ENCODE peak calls at places on chromosomes 7 and 10, in four cellular contexts. N is fibroblast of lung, E is IMR-90, R is PC-3. G is an unnamed sample. For H3K4me1, the result is how much of the 10 kb centered on the place peaks cover.

GRCh38 chr10:72310241-72310633 is 36.5 kb downstream of the DDIT4 start:
- DNase-seq in R (peak), E (no peak), N (peak), G (no peak)

GRCh38 chr7:156998988-156999610 is 11.4 kb downstream of the MNX1 start:
- DNase-seq in E (no peak), N (no peak), R (no peak), G (no peak)

GRCh38 chr7:92567460-92567859 is 22.7 kb downstream of the FAM133B start:
- DNase-seq in R (peak), N (peak), E (peak), G (no peak)

GRCh38 chr10:44206127-44206818 is 178.6 kb downstream of the CXCL12 start:
- DNase-seq in R (no peak), N (peak), E (peak), G (no peak)

GRCh38 chr7:38702002-38702535 is 70.9 kb upstream of the AMPH start:
- DNase-seq in E (no peak), N (no peak), R (no peak), G (no peak)

GRCh38 chr10:43176271-43176670 is 38.0 kb downstream of the CSGALNACT2 start:
- DNase-seq in N (peak), E (no peak), R (no peak), G (no peak)

GRCh38 chr7:16801111-16801542 is 3.7 kb downstream of the AGR2 start:
- DNase-seq in R (peak), N (peak), E (peak), G (peak)

GRCh38 chr10:99630991-99631390 is 10.8 kb upstream of the SLC25A28 start:
- DNase-seq in N (peak), E (peak), R (no peak), G (peak)

GRCh38 chr10:91017202-91017601 is 96.3 kb upstream of the ANKRD1 start:
- DNase-seq in E (no peak), R (no peak), N (no peak), G (no peak)

GRCh38 chr7:30278386-30278785 is 6.0 kb upstream of the ZNRF2 start:
- DNase-seq in E (no peak), N (no peak), R (no peak), G (no peak)

GRCh38 chr7:159119851-159120539 is 24.7 kb downstream of the VIPR2 start:
- DNase-seq in E (no peak), N (no peak), R (no peak), G (no peak)

GRCh38 chr7:17144313-17144712 is 154.1 kb upstream of the AHR start:
- DNase-seq in R (peak), N (peak), E (peak), G (peak)

GRCh38 chr10:69086131-69086530 is 1.8 kb upstream of the SRGN start:
- DNase-seq in R (no peak), E (no peak), N (no peak), G (no peak)

GRCh38 chr10:5956146-5956914 is 21.0 kb downstream of the IL15RA start:
- DNase-seq in E (no peak), N (no peak), R (no peak), G (no peak)

GRCh38 chr10:125096371-125096770 is 64.0 kb downstream of the CTBP2 start:
- DNase-seq in R (no peak), E (no peak), N (peak), G (no peak)

GRCh38 chr7:75599244-75599771 is 107.2 kb downstream of the SPDYE5 start:
- DNase-seq in N (peak), E (no peak), R (no peak), G (no peak)

GRCh38 chr10:3077506-3077905 is 10.2 kb downstream of the PFKP start:
- DNase-seq in N (no peak), E (no peak), R (peak), G (no peak)

GRCh38 chr10:28991738-28992270 is 297.1 kb upstream of the LYZL1 start:
- DNase-seq in N (peak), R (peak), E (peak), G (peak)

DNA sequence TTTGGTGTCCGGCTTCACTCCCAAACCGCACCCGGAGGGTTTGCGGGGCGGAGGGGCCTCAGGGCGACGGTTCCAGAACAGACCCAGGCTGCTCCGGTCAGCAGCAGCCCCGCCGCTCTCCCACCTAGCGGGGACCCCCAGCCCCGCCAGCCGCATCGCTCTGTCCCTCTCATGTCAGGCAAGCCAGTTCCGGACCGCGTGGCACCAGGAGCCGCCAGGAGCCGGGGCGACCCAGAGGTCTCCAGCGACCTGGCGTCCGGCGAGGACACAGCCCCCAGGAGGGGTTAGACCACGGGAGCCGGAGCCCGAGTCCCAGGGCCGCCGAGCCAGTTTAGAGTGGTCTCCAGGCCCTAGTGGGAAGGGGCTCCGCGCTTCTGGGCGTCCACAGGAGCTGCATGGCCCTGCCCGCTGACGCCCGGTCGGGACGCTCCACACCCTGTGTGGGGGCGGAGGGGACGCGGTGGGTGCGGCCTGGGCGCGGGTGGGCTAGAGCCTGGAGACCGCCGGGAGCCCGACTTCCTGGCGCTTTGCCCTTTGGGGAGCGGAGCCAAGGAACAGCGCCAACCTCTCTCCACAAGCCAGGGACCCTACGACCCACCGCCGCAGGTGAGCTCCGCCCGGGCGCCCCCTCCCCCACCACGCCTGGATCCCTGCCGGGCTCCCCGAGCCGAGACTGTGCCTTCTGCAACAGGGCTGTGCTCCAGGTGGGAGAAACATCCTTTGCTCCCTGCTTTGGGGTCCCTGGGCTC is 43.4 kb downstream of the ZNF117 start:
- DNase-seq in N (no peak), R (no peak), E (no peak), G (peak)
- H3K4me3 ChIP-seq in N (no peak), R (peak), E (no peak), G (peak)

DNA sequence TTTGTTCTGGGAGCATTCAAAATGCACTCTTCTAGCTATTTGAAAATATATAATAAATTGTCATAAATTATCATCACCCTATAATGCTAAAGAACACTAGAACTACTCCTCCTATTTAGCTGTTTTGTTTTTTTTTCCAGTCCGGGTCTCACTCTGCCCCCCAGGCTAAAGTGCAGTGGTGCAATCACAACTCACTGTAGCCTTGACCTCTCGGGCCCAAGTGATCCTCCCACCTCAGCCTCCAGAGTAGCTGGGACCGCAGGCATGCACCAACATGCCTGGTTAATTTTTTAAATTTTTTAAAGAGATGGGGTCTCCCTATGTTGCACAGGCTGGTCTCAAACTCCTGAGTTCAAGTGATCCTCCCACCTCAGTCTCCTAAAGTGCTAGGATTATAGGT is 41.1 kb upstream of the MTPAP start:
- DNase-seq in N (no peak), E (no peak), R (no peak), G (no peak)
- H3K4me1 ChIP-seq in N (under half), E (under half), R (under half), G (under half)

GRCh38 chr10:130110236-130111114 is at the start of gene C10orf143:
- DNase-seq in N (peak), R (peak), E (peak), G (peak)
- H3K9ac ChIP-seq in N (peak), R (peak), E (peak), G (peak)

GRCh38 chr10:50361946-50362345 is 110.6 kb upstream of the ASAH2 start:
- DNase-seq in R (no peak), N (no peak), E (no peak), G (no peak)

GRCh38 chr10:50360486-50360885 is 109.2 kb upstream of the ASAH2 start:
- DNase-seq in R (no peak), N (peak), E (peak), G (no peak)

GRCh38 chr10:50358925-50359687 is 107.8 kb upstream of the ASAH2 start:
- DNase-seq in N (no peak), E (peak), R (no peak), G (no peak)

GRCh38 chr10:50360077-50360476 is 108.8 kb upstream of the ASAH2 start:
- DNase-seq in E (no peak), N (no peak), R (no peak), G (no peak)

GRCh38 chr10:50358411-50358810 is 107.1 kb upstream of the ASAH2 start:
- DNase-seq in R (no peak), E (no peak), N (no peak), G (no peak)
- H3K4me3 ChIP-seq in R (no peak), E (no peak), N (no peak), G (no peak)

GRCh38 chr10:76230866-76231257 is 799.4 kb downstream of the LRMDA start:
- DNase-seq in N (no peak), R (no peak), E (no peak), G (no peak)

GRCh38 chr10:76234827-76235226 is 803.4 kb downstream of the LRMDA start:
- DNase-seq in E (no peak), N (no peak), R (no peak), G (no peak)

DNA sequence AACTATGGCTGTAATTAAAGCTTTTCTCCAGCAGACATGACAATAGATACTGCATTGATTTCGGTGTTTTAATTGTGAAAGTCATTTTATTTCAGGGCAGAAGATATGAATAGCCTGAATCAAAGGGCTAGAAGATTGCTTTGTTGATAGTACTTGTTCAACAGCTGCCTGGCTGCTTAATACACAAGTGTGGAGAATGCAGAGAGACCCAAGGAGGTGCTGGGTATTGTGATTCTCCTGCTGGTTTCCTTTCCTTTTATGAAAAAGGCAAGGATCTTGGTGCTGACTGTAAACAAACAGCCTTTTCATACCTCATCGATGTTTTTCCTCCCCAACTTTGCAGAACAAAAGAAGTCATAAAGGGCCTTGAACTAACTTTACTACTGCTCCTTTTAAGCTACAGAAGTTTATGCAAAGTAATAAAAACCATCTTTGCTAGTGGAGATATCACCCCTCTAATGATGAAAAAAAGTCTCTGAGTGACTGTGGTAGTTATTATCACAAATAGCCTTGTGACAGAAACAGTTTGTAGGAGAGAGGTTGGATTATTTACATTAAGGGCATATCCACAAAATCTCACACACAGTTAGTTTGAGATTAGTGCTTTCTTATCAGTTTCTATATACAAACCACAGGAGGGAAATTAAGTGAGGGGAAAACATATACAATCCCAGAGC is 800.0 kb downstream of the LRMDA start:
- DNase-seq in E (peak), R (no peak), N (no peak), G (peak)
- H3K4me1 ChIP-seq in E (under half), R (under half), N (under half), G (under half)

DNA sequence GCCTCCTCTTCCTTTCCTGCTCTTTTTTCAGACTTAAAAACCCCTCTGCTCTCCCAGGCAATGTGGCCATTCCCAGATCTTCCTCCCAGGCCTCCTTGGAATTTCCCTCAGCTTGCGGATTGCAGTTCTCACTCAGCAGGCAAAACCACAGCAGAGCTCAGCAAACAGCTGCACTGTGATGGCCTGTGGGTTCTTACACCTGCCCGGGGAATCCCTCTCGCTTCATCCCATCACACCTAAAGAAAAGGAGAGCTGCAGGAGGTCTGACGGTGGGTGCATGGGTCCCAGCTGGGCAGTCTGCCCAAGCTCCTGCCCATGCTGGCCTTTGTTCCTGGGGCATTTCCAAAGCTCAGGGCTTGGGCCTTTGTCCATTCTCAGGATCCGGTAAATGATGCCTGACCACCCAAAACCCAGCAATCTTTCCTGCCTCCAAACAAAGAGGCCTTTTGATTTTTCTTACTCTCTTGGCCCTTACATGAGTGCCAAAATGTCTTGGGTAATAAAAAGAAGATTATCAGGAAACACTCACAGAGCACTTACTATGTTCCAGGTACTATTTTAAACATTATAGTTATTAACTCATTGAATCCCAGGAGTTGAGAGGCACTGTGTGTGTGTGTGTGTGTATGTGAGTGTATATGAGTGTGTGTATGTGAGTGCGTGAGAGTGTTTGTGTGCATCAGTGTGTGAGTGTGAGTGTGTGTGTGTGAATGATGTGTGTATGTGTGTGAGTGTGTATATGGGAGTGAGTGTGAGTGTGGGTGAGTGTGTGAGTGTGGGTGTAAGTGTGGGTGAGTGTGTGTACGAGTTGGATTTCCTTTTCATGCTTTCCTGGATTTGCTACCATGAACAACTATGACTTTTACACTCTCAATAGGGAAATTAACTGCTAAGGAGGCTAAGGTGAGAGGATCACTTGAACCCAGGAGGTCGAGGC is 64.5 kb upstream of the PODXL start:
- DNase-seq in R (no peak), E (peak), N (peak), G (no peak)
- H3K9ac ChIP-seq in R (no peak), E (no peak), N (no peak), G (no peak)

GRCh38 chr10:17023386-17024298 is 106.0 kb downstream of the CUBN start:
- DNase-seq in N (peak), E (peak), R (peak), G (peak)
- H3K4me3 ChIP-seq in N (no peak), E (no peak), R (no peak), G (peak)

DNA sequence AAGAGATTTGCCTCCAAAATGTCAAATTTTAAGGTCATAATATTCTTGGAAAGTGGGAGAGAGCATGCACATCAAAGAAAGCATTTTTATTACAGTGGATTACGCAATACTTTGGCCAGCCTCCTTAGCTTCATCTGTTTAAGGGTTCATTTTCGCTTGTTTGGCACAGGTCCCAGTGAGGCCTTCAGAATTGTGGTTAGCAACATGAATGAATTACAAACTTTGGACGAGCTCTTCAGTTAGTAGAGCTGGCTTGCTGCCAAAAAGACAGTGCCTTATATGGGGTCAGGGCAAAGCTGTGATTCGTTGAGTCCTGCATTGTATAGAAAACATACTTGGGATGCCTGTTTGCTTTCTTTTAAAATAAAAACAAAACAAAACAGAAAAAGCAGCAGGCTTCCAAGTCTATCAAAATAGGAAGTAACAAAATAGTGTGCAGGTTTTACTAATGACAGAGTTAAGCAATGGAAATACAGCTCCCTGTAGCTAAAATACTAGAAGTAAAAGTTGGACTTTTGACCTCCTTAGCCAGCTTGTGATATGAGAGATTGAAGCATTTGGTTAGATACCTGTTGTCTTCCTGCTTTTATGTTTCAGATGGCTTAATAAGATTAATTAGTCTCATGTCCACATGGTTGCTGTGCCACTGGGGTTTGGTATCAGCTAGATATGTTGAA is 190.8 kb downstream of the MLLT10 start:
- DNase-seq in N (peak), E (peak), R (peak), G (peak)
- H3K4me1 ChIP-seq in N (under half), E (under half), R (under half), G (under half)

DNA sequence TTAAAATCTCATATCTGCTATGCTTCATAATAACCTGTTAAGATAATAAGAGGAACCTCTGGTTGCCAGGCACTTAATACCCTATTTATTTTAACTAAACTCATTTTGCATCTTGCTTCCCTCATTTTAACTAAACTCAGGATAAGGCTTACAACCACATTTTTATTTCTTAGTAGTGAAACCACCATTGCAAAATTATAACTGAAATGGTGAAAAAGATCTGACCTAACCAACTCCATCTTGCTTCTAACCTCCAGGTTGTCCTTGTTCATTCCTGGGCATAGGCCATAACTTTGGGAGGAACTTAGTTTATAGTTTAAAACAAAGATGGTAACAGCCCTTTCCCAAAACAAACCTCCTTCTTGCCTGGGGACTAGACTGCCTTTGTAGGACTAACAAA is 6.0 kb downstream of the FAM3C start:
- DNase-seq in R (no peak), E (no peak), N (no peak), G (no peak)
- H3K9ac ChIP-seq in R (no peak), E (no peak), N (no peak), G (no peak)

GRCh38 chr10:20004087-20004523 is 187.9 kb downstream of the PLXDC2 start:
- DNase-seq in R (no peak), E (peak), N (peak), G (no peak)
- H3K4me3 ChIP-seq in R (no peak), E (no peak), N (no peak), G (no peak)

G was measured in adipocyte.